ENCODE peak calls at places on chromosomes 5 and 9, in four cellular contexts. X is neural progenitor cell, W is cardiac fibroblast, Y is bronchial epithelial cell. O is an unnamed sample.

GRCh38 chr9:74041588-74041987 is 455.5 kb upstream of the RORB start:
- DNase-seq in X (no peak), W (no peak), Y (no peak), O (no peak)

GRCh38 chr5:2865856-2866546 is 114.5 kb upstream of the IRX2 start:
- DNase-seq in X (no peak), W (no peak), Y (no peak), O (no peak)

GRCh38 chr5:61970218-61970617 is 335.8 kb upstream of the KIF2A start:
- DNase-seq in X (no peak), W (no peak), Y (no peak), O (no peak)

GRCh38 chr5:3126639-3127038 is 375.2 kb upstream of the IRX2 start:
- DNase-seq in X (no peak), W (no peak), Y (no peak), O (no peak)

GRCh38 chr5:17743580-17744435 is 109.5 kb downstream of the TAF11L14 start:
- DNase-seq in X (no peak), W (peak), Y (peak), O (no peak)

GRCh38 chr9:10903969-10904368 is 291.2 kb upstream of the PTPRD start:
- DNase-seq in X (no peak), W (no peak), Y (no peak), O (no peak)

GRCh38 chr5:140540227-140540626 is 7.2 kb upstream of the EIF4EBP3 start:
- DNase-seq in X (no peak), W (no peak), Y (no peak), O (no peak)

GRCh38 chr5:172008689-172009141 is 2.3 kb upstream of the FBXW11 start:
- DNase-seq in X (peak), W (peak), Y (peak), O (no peak)

GRCh38 chr9:33782395-33783152 is 12.8 kb upstream of the PRSS3 start:
- DNase-seq in X (no peak), W (peak), Y (peak), O (no peak)

GRCh38 chr5:39638803-39639202 is 214.0 kb upstream of the DAB2 start:
- DNase-seq in X (no peak), W (peak), Y (peak), O (no peak)

GRCh38 chr9:76521244-76521673 is 62.3 kb downstream of the GCNT1 start:
- DNase-seq in X (no peak), W (no peak), Y (peak), O (no peak)

GRCh38 chr5:81247441-81247972 is 14.4 kb downstream of the CKMT2 start:
- DNase-seq in X (peak), W (peak), Y (peak), O (no peak)

GRCh38 chr5:158943057-158943456 is 156.7 kb downstream of the EBF1 start:
- DNase-seq in X (no peak), W (peak), Y (peak), O (no peak)

GRCh38 chr5:87541033-87541432 is 128.3 kb upstream of the CCNH start:
- DNase-seq in X (peak), W (peak), Y (peak), O (peak)

GRCh38 chr5:55427157-55427556 is 107.6 kb downstream of the PLPP1 start:
- DNase-seq in X (no peak), W (peak), Y (peak), O (no peak)

GRCh38 chr5:71828641-71829040 is 109.6 kb downstream of the CARTPT start:
- DNase-seq in X (no peak), W (peak), Y (peak), O (no peak)

GRCh38 chr5:124660229-124661093 is 86.0 kb downstream of the ZNF608 start:
- DNase-seq in X (peak), W (peak), Y (peak), O (peak)

GRCh38 chr9:130639866-130640555 is 24.4 kb upstream of the PRDM12 start:
- DNase-seq in X (no peak), W (no peak), Y (no peak), O (no peak)

GRCh38 chr9:137666950-137667670 is 48.3 kb downstream of the EHMT1 start:
- DNase-seq in X (peak), W (no peak), Y (no peak), O (no peak)

GRCh38 chr5:93886917-93887361 is 145.5 kb upstream of the POU5F2 start:
- DNase-seq in X (no peak), W (peak), Y (no peak), O (no peak)

GRCh38 chr5:78648359-78649219 is at the start of gene LHFPL2:
- DNase-seq in X (peak), W (peak), Y (peak), O (peak)

GRCh38 chr5:103450333-103451061 is 112.1 kb downstream of the NUDT12 start:
- DNase-seq in X (no peak), W (peak), Y (peak), O (no peak)

GRCh38 chr5:33010851-33011250 is 299.7 kb downstream of the NPR3 start:
- DNase-seq in X (no peak), W (peak), Y (no peak), O (no peak)

GRCh38 chr9:133935328-133936040 is 56.6 kb downstream of the VAV2 start:
- DNase-seq in X (no peak), W (peak), Y (no peak), O (peak)

GRCh38 chr5:114467729-114468128 is 105.9 kb downstream of the KCNN2 start:
- DNase-seq in X (no peak), W (no peak), Y (peak), O (no peak)

GRCh38 chr5:9361835-9362234 is 184.0 kb downstream of the SEMA5A start:
- DNase-seq in X (peak), W (peak), Y (peak), O (peak)

DNA sequence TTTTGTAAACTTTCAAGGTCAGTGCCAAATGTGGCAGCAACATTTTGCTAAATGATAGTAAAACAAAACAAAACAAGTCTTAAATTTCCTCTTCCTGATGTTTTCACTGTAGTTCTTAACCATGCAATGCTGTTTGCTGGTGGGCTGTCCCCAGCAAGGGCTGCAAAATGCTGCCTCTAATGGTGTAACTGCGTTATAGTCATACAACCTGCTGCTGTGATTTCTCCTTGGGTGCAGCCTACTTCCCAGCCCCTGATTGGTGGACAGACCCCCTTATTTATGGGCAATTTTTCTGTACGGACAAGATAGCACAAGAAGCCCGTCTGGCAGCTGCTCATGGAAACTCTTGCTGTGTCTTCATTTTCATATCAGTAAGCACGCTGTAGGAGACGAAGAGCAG is 26.6 kb upstream of the PIP5K1B start:
- DNase-seq in X (peak), W (no peak), Y (no peak), O (no peak)
- TF ChIP-seq CTCF in X (peak), W (no peak), Y (no peak), O (no peak)

GRCh38 chr5:109195667-109196066 is 214.1 kb downstream of the PJA2 start:
- DNase-seq in X (no peak), W (no peak), Y (no peak), O (no peak)

GRCh38 chr5:109192543-109193281 is 217.1 kb downstream of the PJA2 start:
- DNase-seq in X (no peak), W (no peak), Y (no peak), O (no peak)

GRCh38 chr5:109199294-109199693 is 210.5 kb downstream of the PJA2 start:
- DNase-seq in X (no peak), W (no peak), Y (no peak), O (no peak)

GRCh38 chr5:109200221-109200620 is 209.6 kb downstream of the PJA2 start:
- DNase-seq in X (no peak), W (no peak), Y (no peak), O (no peak)

DNA sequence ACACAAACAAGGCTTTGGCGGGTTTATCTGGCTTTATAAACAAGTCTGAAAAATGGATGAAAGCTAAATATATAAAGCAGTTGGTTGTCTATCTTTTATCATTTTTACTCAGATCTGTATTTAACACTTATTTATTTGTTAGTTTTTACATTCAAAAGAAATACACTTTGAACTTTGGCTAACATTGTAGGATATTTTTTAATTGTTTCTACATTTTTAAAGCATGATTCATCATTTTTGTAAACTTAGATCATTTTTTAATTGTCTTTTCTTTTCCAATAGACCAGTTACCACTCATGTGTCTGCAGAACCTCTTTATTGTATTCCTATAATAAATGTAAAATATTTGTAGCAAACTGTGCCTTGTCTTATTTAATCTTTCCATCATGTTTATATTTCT is 213.3 kb downstream of the PJA2 start:
- DNase-seq in X (no peak), W (peak), Y (peak), O (no peak)
- H3K4me3 ChIP-seq in X (no peak), W (no peak), Y (no peak), O (no peak)

GRCh38 chr9:35732185-35733108 is at the start of the genes CREB3 and TLN1:
- DNase-seq in X (peak), W (peak), Y (peak), O (peak)
- TF ChIP-seq CTCF in X (peak), W (no peak), Y (peak), O (no peak)

GRCh38 chr5:139343476-139343875 is 1.8 kb downstream of the PAIP2 start:
- DNase-seq in X (no peak), W (no peak), Y (no peak), O (no peak)

GRCh38 chr5:139342423-139342723 is 719 bp downstream of the PAIP2 start:
- DNase-seq in X (no peak), W (no peak), Y (no peak), O (no peak)

GRCh38 chr5:139341689-139342422 is at the start of gene PAIP2:
- DNase-seq in X (peak), W (peak), Y (peak), O (peak)

GRCh38 chr5:139340051-139340450 is 1.6 kb upstream of the PAIP2 start:
- DNase-seq in X (no peak), W (no peak), Y (no peak), O (no peak)

DNA sequence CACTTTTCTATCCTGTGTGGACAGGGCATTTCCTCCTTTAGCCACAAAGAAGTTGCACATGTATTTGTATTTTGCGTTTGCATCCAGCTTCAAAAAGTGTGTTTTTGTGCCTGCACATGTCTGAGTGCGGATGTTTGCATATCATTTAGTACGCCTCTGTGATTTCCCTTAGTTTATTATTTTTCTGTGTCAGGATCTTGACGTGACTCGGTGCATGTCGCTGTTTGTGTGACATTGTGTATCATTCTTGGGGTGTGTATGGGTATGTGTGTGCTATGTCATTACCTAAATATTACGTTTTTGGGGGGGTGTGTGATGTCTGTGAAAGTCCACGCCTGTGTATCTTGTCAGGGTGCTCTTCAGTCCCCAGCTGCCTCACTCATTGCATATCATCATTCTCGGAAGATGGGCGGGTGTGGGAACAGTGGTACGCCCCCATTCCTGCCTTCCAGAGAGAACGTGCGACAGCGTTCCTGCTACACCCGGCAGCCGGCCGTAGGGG is 416 bp upstream of the PAIP2 start:
- DNase-seq in X (no peak), W (no peak), Y (no peak), O (no peak)
- H3K4me3 ChIP-seq in X (peak), W (peak), Y (peak), O (peak)

GRCh38 chr9:69785757-69786156 is 25.9 kb upstream of the PTAR1 start:
- DNase-seq in X (peak), W (peak), Y (peak), O (no peak)
- TF ChIP-seq CTCF in X (no peak), W (peak), Y (no peak), O (no peak)

GRCh38 chr9:89179535-89179919 is 909 bp upstream of the SHC3 start:
- DNase-seq in X (peak), W (peak), Y (peak), O (no peak)

GRCh38 chr9:89177401-89178161 is 1.0 kb downstream of the SHC3 start:
- DNase-seq in X (peak), W (peak), Y (no peak), O (no peak)

GRCh38 chr9:89177021-89177400 is 1.6 kb downstream of the SHC3 start:
- DNase-seq in X (peak), W (peak), Y (no peak), O (no peak)

GRCh38 chr9:89179920-89180667 is 1.5 kb upstream of the SHC3 start:
- DNase-seq in X (peak), W (peak), Y (peak), O (peak)

DNA sequence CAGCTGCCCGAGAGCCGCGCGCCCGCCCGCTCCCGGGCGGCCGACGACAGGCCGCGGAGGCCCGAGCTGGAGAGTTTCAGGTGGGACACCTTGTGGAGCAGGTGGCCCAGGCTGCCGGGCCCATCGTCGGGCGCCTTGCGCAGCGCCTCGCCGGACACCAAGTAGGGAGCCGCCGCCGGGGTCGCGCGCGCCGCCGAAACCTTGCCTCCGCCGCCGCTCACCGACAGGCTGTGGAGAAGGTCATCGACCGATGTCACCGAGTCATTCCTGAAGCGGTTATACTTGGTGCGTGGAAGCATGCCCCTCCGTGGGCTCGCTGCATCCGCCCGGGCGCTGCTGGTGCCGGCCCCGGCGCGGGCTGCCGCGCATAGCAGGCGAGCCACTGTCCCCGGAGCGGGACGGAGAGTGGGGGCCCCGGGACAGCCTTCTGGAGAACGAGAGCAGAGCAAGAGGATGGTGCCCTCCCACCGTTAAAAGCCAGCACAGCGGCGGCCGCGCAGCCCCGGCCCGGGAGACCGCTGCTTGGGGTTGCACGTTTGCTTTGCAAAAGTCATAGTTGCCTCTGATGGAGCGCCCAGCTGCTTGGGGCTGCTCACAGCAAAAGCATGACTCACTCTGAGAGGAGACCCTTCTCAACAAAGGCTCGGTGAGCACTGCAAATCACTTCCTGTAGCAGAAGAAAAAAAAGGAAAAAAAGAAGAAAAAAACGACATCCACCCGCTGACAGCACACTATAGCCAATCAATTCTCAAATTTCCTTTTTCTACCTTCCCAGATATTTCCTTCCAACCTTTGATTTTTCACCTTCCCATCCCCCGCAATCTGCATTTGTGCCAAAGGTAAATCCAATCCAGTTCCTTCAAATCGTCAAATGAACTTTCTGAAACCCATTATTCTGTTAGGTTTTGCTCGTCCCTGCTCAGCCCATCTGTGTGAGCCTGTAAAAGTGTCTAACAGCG is at the start of gene SHC3:
- DNase-seq in X (peak), W (peak), Y (no peak), O (no peak)
- H3K4me3 ChIP-seq in X (peak), W (peak), Y (peak), O (peak)